ENCODE peak calls at places on chromosome 15, in eight cellular contexts. H is transverse colon, S is GM10248, Q is HepG2, C is ovary, Z is neural crest cell, F is left lung, O is OCI-LY7. U is an unnamed sample.

GRCh38 chr15:90680371-90680935 is 36.7 kb upstream of the BLM start:
- DNase-seq in S (no peak), F (no peak), O (no peak), Q (no peak), H (no peak), Z (no peak), C (no peak), U (no peak)

GRCh38 chr15:86284630-86285029 is 205.0 kb downstream of the AGBL1 start:
- DNase-seq in O (no peak), C (no peak), Z (no peak), H (no peak), F (no peak), Q (no peak), S (no peak), U (no peak)

GRCh38 chr15:58761010-58761388 is 10.1 kb upstream of the MINDY2 start:
- DNase-seq in C (no peak), O (peak), F (no peak), H (no peak), S (no peak), Q (no peak), Z (no peak), U (no peak)

GRCh38 chr15:36905908-36906307 is 194.4 kb downstream of the MEIS2 start:
- DNase-seq in S (no peak), Q (no peak), O (no peak), F (no peak), H (no peak), Z (no peak), C (no peak), U (no peak)

GRCh38 chr15:39058371-39059131 is 493.9 kb upstream of the RASGRP1 start:
- DNase-seq in C (no peak), H (no peak), F (no peak), Q (no peak), Z (no peak), O (no peak), S (no peak), U (no peak)

GRCh38 chr15:58066042-58066867 is 744 bp upstream of the ALDH1A2 start:
- DNase-seq in Q (peak), C (peak), Z (peak), F (peak), S (peak), O (peak), H (peak), U (peak)

GRCh38 chr15:46251873-46252272 is 617.0 kb downstream of the SQOR start:
- DNase-seq in Z (no peak), S (no peak), Q (no peak), O (no peak), F (no peak), C (no peak), H (no peak), U (no peak)

GRCh38 chr15:35000511-35000910 is 12.4 kb upstream of the ZNF770 start:
- DNase-seq in Z (no peak), Q (no peak), S (no peak), F (no peak), H (no peak), O (no peak), C (no peak), U (peak)

GRCh38 chr15:96353378-96353930 is 23.0 kb downstream of the NR2F2 start:
- DNase-seq in H (no peak), O (no peak), F (no peak), Q (no peak), C (no peak), Z (no peak), S (no peak), U (no peak)

GRCh38 chr15:57150066-57150865 is 226.0 kb upstream of the CGNL1 start:
- DNase-seq in C (no peak), Q (no peak), Z (no peak), H (no peak), F (no peak), S (no peak), O (no peak), U (no peak)

GRCh38 chr15:90683876-90684275 is 33.3 kb upstream of the BLM start:
- DNase-seq in C (no peak), O (no peak), Z (no peak), Q (no peak), F (no peak), S (no peak), H (no peak), U (no peak)

GRCh38 chr15:56124391-56124790 is 119.3 kb downstream of the RFX7 start:
- DNase-seq in Z (no peak), C (no peak), F (no peak), H (no peak), S (no peak), O (no peak), Q (no peak), U (no peak)

GRCh38 chr15:90885432-90886290 is 1.4 kb downstream of the FES start:
- DNase-seq in C (peak), O (peak), Z (peak), Q (no peak), F (peak), H (peak), S (peak), U (peak)

GRCh38 chr15:58587481-58587880 is 155.7 kb downstream of the LIPC start:
- DNase-seq in H (no peak), Q (no peak), F (no peak), O (no peak), Z (no peak), S (no peak), C (no peak), U (no peak)

GRCh38 chr15:92082217-92082843 is 228.8 kb downstream of the SLCO3A1 start:
- DNase-seq in Q (peak), Z (peak), F (no peak), C (peak), H (peak), S (peak), O (peak), U (no peak)

GRCh38 chr15:96124436-96124835 is 206.1 kb upstream of the NR2F2 start:
- DNase-seq in S (no peak), H (no peak), Q (no peak), Z (no peak), O (no peak), C (no peak), F (no peak), U (no peak)

GRCh38 chr15:35986072-35986666 is 440.2 kb upstream of the DPH6 start:
- DNase-seq in O (no peak), H (no peak), Z (no peak), Q (no peak), S (no peak), F (peak), C (peak), U (no peak)

GRCh38 chr15:64810499-64811326 is 14.7 kb downstream of the PIF1 start:
- DNase-seq in Z (no peak), O (no peak), C (no peak), H (no peak), S (no peak), Q (no peak), F (no peak), U (no peak)

GRCh38 chr15:101494251-101494796 is 4.8 kb upstream of the PCSK6 start:
- DNase-seq in Q (no peak), H (no peak), Z (no peak), O (no peak), C (no peak), S (peak), F (no peak), U (no peak)

GRCh38 chr15:29896062-29896461 is 73.8 kb upstream of the TJP1 start:
- DNase-seq in S (no peak), H (no peak), Q (no peak), O (no peak), C (no peak), F (no peak), Z (no peak), U (no peak)

GRCh38 chr15:51424780-51425179 is 83.3 kb downstream of the GLDN start:
- DNase-seq in Q (no peak), H (no peak), C (no peak), F (no peak), S (no peak), Z (no peak), O (no peak), U (no peak)

DNA sequence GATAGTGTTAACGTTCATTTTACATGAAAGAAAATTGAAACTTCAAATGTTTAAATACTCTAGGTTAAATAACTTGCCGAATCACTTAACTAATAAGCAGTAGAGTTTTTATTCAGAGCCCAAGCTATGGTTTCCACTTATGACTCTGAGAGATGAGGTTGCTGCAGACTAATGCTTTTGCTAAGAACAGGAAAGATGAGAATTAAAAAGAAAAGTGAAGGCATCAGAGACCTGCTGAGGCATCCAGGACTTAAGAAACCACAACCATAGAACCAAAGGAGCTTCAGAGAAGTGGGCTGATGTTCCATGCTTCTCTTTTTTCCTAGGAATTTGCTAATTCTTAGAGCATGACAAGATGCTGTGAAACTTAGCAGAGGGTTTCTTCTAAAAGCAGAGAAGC is 9.5 kb downstream of the HMG20A start:
- DNase-seq in Q (no peak), O (no peak), C (no peak), S (peak), F (no peak), Z (no peak), H (no peak), U (no peak)
- TF ChIP-seq CTCF in Q (no peak), O (no peak), C (no peak), S (no peak), F (no peak), Z (no peak), H (no peak), U (no peak)

GRCh38 chr15:74179101-74179841 is 5.8 kb downstream of the ISLR start:
- DNase-seq in Q (no peak), H (peak), Z (no peak), S (no peak), O (no peak), F (no peak), C (peak), U (no peak)

GRCh38 chr15:74178326-74179100 is 5.0 kb downstream of the ISLR start:
- DNase-seq in O (no peak), F (no peak), C (no peak), H (no peak), Q (no peak), Z (no peak), S (no peak), U (no peak)

GRCh38 chr15:74182131-74182530 is 8.6 kb downstream of the ISLR start:
- DNase-seq in Q (no peak), O (no peak), F (peak), S (no peak), H (no peak), C (no peak), Z (no peak), U (no peak)

GRCh38 chr15:74180689-74181602 is 7.4 kb downstream of the ISLR start:
- DNase-seq in O (no peak), F (peak), Z (no peak), C (no peak), H (no peak), Q (no peak), S (no peak), U (no peak)

DNA sequence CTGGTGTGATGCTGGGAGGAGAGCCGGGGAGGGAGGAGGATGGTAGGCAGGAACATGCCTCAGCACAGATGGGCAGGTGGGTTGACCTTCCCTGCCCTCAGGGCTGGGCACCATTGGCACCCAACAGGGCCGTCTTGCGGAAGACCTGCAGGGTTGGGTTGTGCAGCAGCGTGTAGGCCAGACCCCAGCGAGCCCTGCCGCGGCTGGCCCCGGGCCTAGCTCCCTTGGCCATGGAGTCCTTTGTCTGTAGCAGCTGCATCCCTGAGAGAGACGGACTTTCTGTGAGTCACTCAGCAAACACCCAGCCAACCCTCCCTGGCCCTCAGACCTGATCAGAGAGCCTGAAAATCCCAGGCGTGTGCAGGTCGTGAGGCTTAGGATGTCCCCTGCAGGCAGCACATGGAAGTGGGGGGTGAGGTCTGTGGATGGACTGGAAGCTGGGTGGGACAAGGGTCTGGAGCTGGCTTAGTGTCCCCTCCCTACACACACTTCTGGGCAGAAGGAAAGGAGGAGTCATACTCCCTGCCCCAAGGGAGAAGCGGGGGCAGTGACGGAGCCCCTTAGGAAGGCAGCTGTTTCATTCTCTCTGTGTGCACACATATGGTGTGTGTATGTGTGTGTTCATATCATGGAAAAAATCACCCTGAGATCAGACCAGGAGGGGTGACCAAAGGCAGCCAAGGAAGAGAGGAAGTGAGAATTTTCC is 6.6 kb downstream of the ISLR start:
- DNase-seq in C (no peak), F (peak), S (no peak), O (no peak), Z (no peak), H (no peak), Q (no peak), U (no peak)
- TF ChIP-seq CTCF in C (no peak), F (no peak), S (no peak), O (no peak), Z (no peak), H (no peak), Q (no peak), U (no peak)

DNA sequence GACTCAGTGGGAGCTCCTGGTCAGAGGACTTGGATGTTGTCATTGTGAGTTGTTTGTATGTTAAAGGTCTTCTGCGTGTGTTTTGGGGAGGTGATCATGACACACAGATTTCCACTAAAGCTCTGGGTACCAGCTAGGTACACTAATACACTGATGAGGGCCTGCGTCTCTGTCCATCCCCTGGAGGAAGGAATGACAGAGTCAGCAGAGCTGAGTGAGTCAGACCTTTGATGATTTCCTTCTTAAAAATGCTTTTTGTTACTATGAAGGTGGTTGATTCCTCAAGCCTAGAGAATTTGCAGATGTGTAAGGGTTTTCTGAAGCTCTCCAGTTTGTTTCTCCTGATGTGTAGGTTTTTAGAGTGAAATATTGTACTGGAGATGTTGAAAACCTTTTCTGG is 424.1 kb upstream of the TPM1 start:
- DNase-seq in Q (no peak), C (no peak), S (no peak), H (no peak), O (no peak), F (no peak), Z (no peak), U (no peak)
- TF ChIP-seq CTCF in Q (no peak), C (no peak), S (no peak), H (no peak), O (no peak), F (no peak), Z (no peak), U (no peak)

GRCh38 chr15:23857028-23857641 is 170.0 kb upstream of the NDN start:
- DNase-seq in H (peak), S (no peak), O (no peak), F (no peak), Z (peak), Q (peak), C (peak), U (no peak)
- TF ChIP-seq CTCF in H (peak), S (no peak), O (peak), F (peak), Z (peak), Q (peak), C (no peak), U (no peak)

GRCh38 chr15:49495993-49496747 is 73.1 kb downstream of the FGF7 start:
- DNase-seq in Z (no peak), Q (no peak), S (no peak), O (no peak), F (no peak), C (no peak), H (no peak), U (no peak)
- TF ChIP-seq CTCF in Z (no peak), Q (no peak), S (no peak), O (no peak), F (no peak), C (no peak), H (no peak), U (no peak)

DNA sequence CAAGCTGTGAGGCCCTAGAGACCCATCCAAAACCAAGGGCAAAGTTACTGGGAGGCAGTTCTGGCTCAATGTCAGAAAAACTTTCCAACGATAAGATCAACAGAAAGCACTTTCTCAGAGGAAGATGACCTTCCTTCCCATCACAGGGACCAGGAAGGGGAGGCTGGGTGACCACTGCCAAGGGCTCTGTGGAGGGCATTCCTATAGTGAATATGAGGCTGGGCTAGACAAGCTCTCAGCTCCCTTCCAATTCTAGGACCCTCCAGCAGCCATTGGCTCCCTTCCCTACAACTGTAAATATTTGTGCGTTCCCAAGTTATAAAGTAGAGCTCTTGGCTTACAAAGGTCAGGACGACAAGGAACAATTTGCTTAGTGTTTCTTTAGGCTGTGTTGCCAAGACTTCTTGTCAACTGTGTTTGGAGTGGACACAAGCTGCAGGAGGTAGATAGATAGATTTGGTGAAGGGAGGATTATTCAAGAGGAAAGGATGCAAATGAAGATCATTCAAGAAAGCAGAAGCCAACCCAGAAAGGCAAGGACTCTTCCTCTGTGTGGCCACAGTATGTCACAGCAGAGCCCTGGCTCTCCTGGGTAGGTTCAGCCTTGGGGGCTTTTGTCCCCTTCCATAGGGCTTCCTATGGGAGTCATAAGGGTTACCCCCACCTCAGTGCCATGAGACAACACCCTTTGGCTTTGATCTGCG is 223.5 kb upstream of the TLE3 start:
- DNase-seq in C (no peak), S (no peak), F (no peak), Z (no peak), Q (no peak), O (peak), H (no peak), U (no peak)
- TF ChIP-seq CTCF in C (no peak), S (no peak), F (no peak), Z (no peak), Q (no peak), O (no peak), H (no peak), U (no peak)

DNA sequence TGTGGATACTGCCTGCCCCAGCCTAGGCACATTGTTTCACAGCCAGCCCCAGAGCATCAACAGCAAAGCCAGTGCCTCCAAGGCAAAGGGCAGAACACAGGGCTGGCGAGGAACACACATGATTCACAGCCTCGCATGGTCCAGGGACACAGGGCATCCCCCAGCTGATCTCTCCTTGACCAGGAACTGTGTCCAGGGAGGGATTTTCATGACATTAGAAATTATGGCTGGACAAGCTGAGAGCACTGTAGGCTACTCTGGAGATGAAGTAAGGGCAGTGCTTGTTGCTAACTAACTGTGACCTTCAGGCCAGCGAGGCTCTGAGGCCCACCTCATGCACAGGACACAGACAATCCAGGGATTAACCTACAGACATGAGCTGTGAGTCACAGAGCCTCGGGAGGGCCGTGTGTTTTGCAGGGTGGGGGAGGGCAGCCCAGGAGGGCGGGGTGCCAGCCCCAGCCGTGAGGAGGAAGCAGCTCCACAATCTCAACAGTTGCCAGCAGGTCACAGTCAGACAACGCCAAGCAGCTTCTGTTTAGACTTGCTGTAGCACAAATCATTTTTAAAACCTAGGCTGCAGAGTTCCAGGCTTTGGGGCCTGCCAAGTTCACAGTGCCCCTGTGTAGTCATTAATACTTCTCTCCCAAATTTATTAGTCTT is 114.9 kb downstream of the ETFA start:
- DNase-seq in F (no peak), Z (no peak), Q (peak), S (no peak), C (peak), H (peak), O (peak), U (no peak)
- TF ChIP-seq CTCF in F (no peak), Z (no peak), Q (peak), S (no peak), C (no peak), H (no peak), O (no peak), U (no peak)

U was measured in CD14-positive monocyte.